ENCODE peak calls at places on chromosomes 12 and 14, in nine cellular contexts. T is T follicular helper cell, J is amniotic epithelial cell, A is AG04449, H is SHP77, W is NCI-H1092 treated with DMSO at 0.1 percent for 48 hours, U is lower leg skin, L is globus pallidus, S is substantia nigra. E is an unnamed sample.

GRCh38 chr12:32379213-32379612 is 20.1 kb upstream of the FGD4 start:
- DNase-seq in J (no peak), U (no peak), L (no peak), S (no peak), A (no peak), T (no peak), H (no peak), W (no peak), E (no peak)

GRCh38 chr14:34538871-34539406 is 562 bp downstream of the EAPP start:
- DNase-seq in L (no peak), U (no peak), J (no peak), A (no peak), H (no peak), S (no peak), W (no peak), T (no peak), E (no peak)

GRCh38 chr14:25042362-25043299 is 7.3 kb downstream of the STXBP6 start:
- DNase-seq in T (no peak), A (peak; percentile 2), W (peak; percentile 49), S (peak; percentile 33), L (peak; percentile 84), H (no peak), J (peak; percentile 77), U (no peak), E (peak; percentile 59)

GRCh38 chr12:67645126-67645525 is 3.4 kb upstream of the DYRK2 start:
- DNase-seq in L (no peak), A (no peak), S (no peak), J (peak; percentile 47), T (no peak), H (no peak), U (no peak), W (no peak), E (no peak)

GRCh38 chr14:52014601-52015267 is 25.4 kb downstream of the RTRAF start:
- DNase-seq in W (no peak), A (no peak), T (no peak), J (no peak), S (peak; percentile 39), L (peak; percentile 92), H (no peak), U (no peak), E (no peak)

GRCh38 chr14:78849952-78850351 is 679.8 kb downstream of the NRXN3 start:
- DNase-seq in S (no peak), J (no peak), L (no peak), W (no peak), H (no peak), T (no peak), A (no peak), U (no peak), E (no peak)

GRCh38 chr12:113136128-113136989 is 798 bp upstream of the RASAL1 start:
- DNase-seq in L (peak; percentile 90), U (no peak), W (no peak), T (peak; percentile 59), J (peak; percentile 40), H (no peak), S (peak; percentile 64), A (no peak), E (no peak)

GRCh38 chr12:119780786-119781434 is 96.2 kb downstream of the CIT start:
- DNase-seq in L (peak; percentile 28), T (no peak), W (no peak), J (peak; percentile 52), A (no peak), U (no peak), H (no peak), S (peak; percentile 16), E (peak; percentile 52)

GRCh38 chr12:81450920-81451739 is 308.0 kb downstream of the PPFIA2 start:
- DNase-seq in A (peak; percentile 14), T (no peak), J (peak; percentile 70), L (peak; percentile 76), U (no peak), W (peak; percentile 33), H (peak; percentile 67), S (peak; percentile 2), E (peak; percentile 72)

GRCh38 chr12:77218278-77218677 is 152.9 kb upstream of the E2F7 start:
- DNase-seq in T (no peak), H (no peak), L (no peak), A (no peak), J (no peak), S (no peak), U (no peak), W (no peak), E (no peak)

GRCh38 chr12:92722897-92723296 is 20.1 kb downstream of the PLEKHG7 start:
- DNase-seq in A (no peak), T (no peak), L (no peak), H (no peak), W (no peak), J (no peak), U (no peak), S (no peak), E (no peak)

E was measured in mesenchymal stem cell.